ENCODE peak calls at places on chromosome 1, in six cellular contexts. H is GM10248; P is CD4-positive, CD25-positive, alpha-beta regulatory T cell; S is ecto neural progenitor cell; X is NCI-H2171 treated with DMSO at 0.1 percent for 48 hours; I is fibroblast of villous mesenchyme. U is an unnamed sample.

GRCh38 chr1:178275553-178275952 is 181.6 kb downstream of the RASAL2 start:
- DNase-seq in H (no peak), P (no peak), S (no peak), X (no peak), I (peak), U (no peak)

GRCh38 chr1:119743308-119743707 is 25.4 kb downstream of the HMGCS2 start:
- DNase-seq in H (no peak), P (no peak), S (no peak), X (no peak), I (no peak), U (no peak)

GRCh38 chr1:18182518-18183160 is 75.0 kb downstream of the IGSF21 start:
- DNase-seq in H (no peak), P (no peak), S (no peak), X (no peak), I (no peak), U (no peak)

GRCh38 chr1:234214129-234214910 is 158.9 kb upstream of the COA6 start:
- DNase-seq in H (peak), P (peak), S (peak), X (no peak), I (no peak), U (peak)

GRCh38 chr1:23581219-23581618 is 21.9 kb upstream of the ID3 start:
- DNase-seq in H (no peak), P (no peak), S (no peak), X (no peak), I (peak), U (no peak)

GRCh38 chr1:56774067-56774609 is 45.1 kb downstream of the FYB2 start:
- DNase-seq in H (peak), P (no peak), S (no peak), X (no peak), I (no peak), U (no peak)

GRCh38 chr1:45170151-45170742 is 36.2 kb downstream of the ZSWIM5 start:
- DNase-seq in H (no peak), P (no peak), S (no peak), X (no peak), I (no peak), U (no peak)

GRCh38 chr1:9823943-9824701 is at the start of gene CLSTN1:
- DNase-seq in H (peak), P (peak), S (peak), X (peak), I (peak), U (no peak)

GRCh38 chr1:44423706-44424546 is 18.9 kb downstream of the RNF220 start:
- DNase-seq in H (no peak), P (no peak), S (no peak), X (no peak), I (peak), U (no peak)

GRCh38 chr1:9257851-9258250 is 23.3 kb downstream of the H6PD start:
- DNase-seq in H (no peak), P (no peak), S (no peak), X (no peak), I (no peak), U (no peak)

GRCh38 chr1:155034318-155035208 is 939 bp downstream of the DCST1 start:
- DNase-seq in H (no peak), P (no peak), S (no peak), X (no peak), I (no peak), U (no peak)

GRCh38 chr1:18007391-18008106 is 100.0 kb upstream of the IGSF21 start:
- DNase-seq in H (no peak), P (no peak), S (no peak), X (peak), I (no peak), U (no peak)

GRCh38 chr1:11823366-11824137 is 17.6 kb downstream of the CLCN6 start:
- DNase-seq in H (no peak), P (no peak), S (no peak), X (no peak), I (no peak), U (no peak)

U was measured in vagina.